ENCODE peak calls at places on chromosomes 16 and 17, in eight cellular contexts. Z is lower leg skin, G is RWPE1, I is coronary artery, A is prostate gland, U is endothelial cell, C is AG09319, R is activated B cell treated with CpG ODN at 0.5 μM for 24 hours. K is an unnamed sample.

GRCh38 chr16:2692251-2692947 is 10.1 kb downstream of the KCTD5 start:
- DNase-seq in I (no peak), U (no peak), Z (no peak), C (no peak), A (no peak), R (no peak), G (no peak), K (no peak)

GRCh38 chr17:13727441-13728171 is 125.9 kb upstream of the HS3ST3A1 start:
- DNase-seq in R (no peak), C (no peak), U (no peak), Z (no peak), A (no peak), G (peak), I (no peak), K (no peak)

GRCh38 chr17:75751676-75752404 is 13.2 kb downstream of the GALK1 start:
- DNase-seq in I (no peak), Z (no peak), G (no peak), U (no peak), A (no peak), R (no peak), C (no peak), K (no peak)

GRCh38 chr17:9880582-9880999 is 24.5 kb downstream of the RCVRN start:
- DNase-seq in A (no peak), Z (peak), U (no peak), R (no peak), C (no peak), G (peak), I (no peak), K (no peak)

GRCh38 chr17:6497496-6498221 is 53.4 kb downstream of the PIMREG start:
- DNase-seq in I (peak), G (no peak), R (no peak), U (no peak), A (no peak), Z (peak), C (no peak), K (no peak)

GRCh38 chr17:61641084-61641483 is 50.1 kb upstream of the NACA2 start:
- DNase-seq in C (no peak), A (no peak), I (no peak), U (no peak), R (no peak), G (no peak), Z (no peak), K (no peak)

GRCh38 chr16:85651822-85652430 is 36.8 kb downstream of the GINS2 start:
- DNase-seq in R (no peak), Z (no peak), U (no peak), C (no peak), A (no peak), G (no peak), I (no peak), K (no peak)

GRCh38 chr17:73718912-73719311 is 74.7 kb upstream of the SDK2 start:
- DNase-seq in G (no peak), Z (no peak), U (no peak), I (no peak), A (no peak), C (no peak), R (no peak), K (no peak)

GRCh38 chr16:30924086-30924714 is 828 bp downstream of the FBXL19 start:
- DNase-seq in Z (no peak), C (no peak), U (peak), I (no peak), A (no peak), G (no peak), R (no peak), K (no peak)

GRCh38 chr17:39244600-39245570 is 19.1 kb upstream of the STAC2 start:
- DNase-seq in G (peak), C (peak), R (peak), A (peak), U (peak), Z (peak), I (no peak), K (peak)

GRCh38 chr17:82134101-82134500 is 36.1 kb upstream of the FASN start:
- DNase-seq in A (peak), I (no peak), C (no peak), G (peak), R (no peak), Z (no peak), U (no peak), K (no peak)

GRCh38 chr16:70738083-70738977 is 52.5 kb upstream of the MTSS2 start:
- DNase-seq in R (no peak), C (peak), U (peak), Z (peak), G (peak), I (no peak), A (peak), K (no peak)

GRCh38 chr17:8788998-8789397 is 10.2 kb downstream of the MFSD6L start:
- DNase-seq in Z (no peak), G (no peak), A (no peak), U (no peak), R (no peak), I (no peak), C (no peak), K (no peak)

GRCh38 chr17:76142044-76143041 is 1.3 kb upstream of the FOXJ1 start:
- DNase-seq in R (no peak), U (no peak), A (no peak), G (no peak), C (no peak), I (no peak), Z (no peak), K (no peak)

GRCh38 chr17:7897773-7898172 is 9.2 kb downstream of the CHD3 start:
- DNase-seq in Z (peak), I (peak), C (no peak), G (peak), A (no peak), U (no peak), R (no peak), K (no peak)

GRCh38 chr17:7438050-7438614 is 1.2 kb upstream of the FGF11 start:
- DNase-seq in R (peak), C (no peak), I (no peak), Z (no peak), A (peak), U (peak), G (no peak), K (no peak)

GRCh38 chr16:82755570-82756282 is 129.0 kb downstream of the CDH13 start:
- DNase-seq in G (no peak), R (no peak), U (no peak), C (no peak), Z (no peak), A (no peak), I (no peak), K (no peak)

GRCh38 chr17:65638221-65638940 is 76.9 kb upstream of the AXIN2 start:
- DNase-seq in I (no peak), C (peak), G (no peak), R (no peak), A (no peak), Z (no peak), U (no peak), K (no peak)

GRCh38 chr17:78935419-78936323 is 10.5 kb upstream of the TIMP2 start:
- DNase-seq in A (no peak), C (peak), R (no peak), G (peak), Z (peak), U (no peak), I (peak), K (peak)

GRCh38 chr17:80034654-80034976 is 1.1 kb downstream of the TBC1D16 start:
- DNase-seq in U (no peak), G (no peak), I (no peak), A (no peak), C (no peak), R (no peak), Z (no peak), K (no peak)

GRCh38 chr17:68591583-68591982 is 9.6 kb downstream of the FAM20A start:
- DNase-seq in I (no peak), G (no peak), U (no peak), R (no peak), Z (no peak), C (no peak), A (no peak), K (no peak)

GRCh38 chr16:50245417-50246298 is 20.7 kb upstream of the ADCY7 start:
- DNase-seq in G (peak), A (no peak), I (no peak), R (peak), U (peak), Z (peak), C (no peak), K (peak)

GRCh38 chr16:85352221-85352620 is 239.9 kb upstream of the CIBAR2 start:
- DNase-seq in Z (no peak), U (no peak), G (no peak), I (no peak), A (no peak), R (no peak), C (no peak), K (no peak)

GRCh38 chr16:4372578-4373355 is 1.1 kb downstream of the VASN start:
- DNase-seq in C (no peak), R (no peak), G (peak), A (no peak), I (no peak), Z (no peak), U (no peak), K (no peak)

GRCh38 chr16:4370151-4370550 is 1.5 kb upstream of the VASN start:
- DNase-seq in Z (no peak), G (no peak), U (no peak), R (no peak), A (no peak), I (no peak), C (no peak), K (no peak)

GRCh38 chr16:4370570-4371480 is 823 bp upstream of the VASN start:
- DNase-seq in U (no peak), C (peak), R (no peak), A (no peak), Z (peak), I (peak), G (no peak), K (no peak)

GRCh38 chr16:4372315-4372577 is 598 bp downstream of the VASN start:
- DNase-seq in R (no peak), A (no peak), U (no peak), G (no peak), Z (no peak), C (no peak), I (no peak), K (no peak)

DNA sequence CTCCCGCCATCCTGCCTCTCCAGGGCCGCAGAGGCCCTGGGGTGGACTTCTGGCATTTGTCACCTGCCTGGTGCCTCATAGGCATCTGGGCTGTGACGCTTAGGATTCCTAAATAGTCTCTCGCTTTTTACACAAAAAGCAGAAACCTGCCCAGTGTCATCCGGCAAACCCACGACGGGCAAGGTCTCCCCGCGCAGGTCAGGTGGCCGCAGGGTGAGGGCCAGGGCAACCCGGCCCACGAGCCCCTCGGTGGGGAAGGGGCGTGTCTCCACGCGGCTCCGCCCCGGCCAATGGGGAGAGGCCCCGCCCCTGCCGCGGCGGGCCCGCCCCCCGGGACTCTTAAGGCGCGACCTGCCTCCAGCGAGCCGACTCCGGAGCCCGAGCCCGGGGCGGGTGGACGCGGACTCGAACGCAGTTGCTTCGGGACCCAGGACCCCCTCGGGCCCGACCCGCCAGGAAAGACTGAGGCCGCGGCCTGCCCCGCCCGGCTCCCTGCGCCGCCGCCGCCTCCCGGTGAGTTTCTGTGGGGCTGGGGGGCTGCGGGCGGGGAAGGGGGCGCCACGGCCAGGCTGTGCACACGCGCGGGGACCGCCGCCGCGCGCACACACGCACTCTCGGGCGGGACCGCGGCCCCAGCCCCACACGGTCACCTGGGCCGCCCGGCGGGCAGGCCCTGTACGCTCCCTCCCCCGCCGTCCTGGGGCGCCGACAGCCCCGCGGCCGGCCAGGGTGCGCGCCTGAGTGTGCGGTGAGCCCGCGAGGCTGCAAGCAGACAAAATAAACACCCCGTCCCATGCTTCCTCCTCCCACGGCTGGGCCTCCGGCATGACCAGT is at the start of gene VASN:
- DNase-seq in A (peak), R (peak), G (peak), U (peak), C (no peak), I (peak), Z (peak), K (peak)
- TF ChIP-seq CTCF in A (no peak), R (no peak), G (no peak), U (no peak), C (no peak), I (no peak), Z (no peak), K (no peak)

DNA sequence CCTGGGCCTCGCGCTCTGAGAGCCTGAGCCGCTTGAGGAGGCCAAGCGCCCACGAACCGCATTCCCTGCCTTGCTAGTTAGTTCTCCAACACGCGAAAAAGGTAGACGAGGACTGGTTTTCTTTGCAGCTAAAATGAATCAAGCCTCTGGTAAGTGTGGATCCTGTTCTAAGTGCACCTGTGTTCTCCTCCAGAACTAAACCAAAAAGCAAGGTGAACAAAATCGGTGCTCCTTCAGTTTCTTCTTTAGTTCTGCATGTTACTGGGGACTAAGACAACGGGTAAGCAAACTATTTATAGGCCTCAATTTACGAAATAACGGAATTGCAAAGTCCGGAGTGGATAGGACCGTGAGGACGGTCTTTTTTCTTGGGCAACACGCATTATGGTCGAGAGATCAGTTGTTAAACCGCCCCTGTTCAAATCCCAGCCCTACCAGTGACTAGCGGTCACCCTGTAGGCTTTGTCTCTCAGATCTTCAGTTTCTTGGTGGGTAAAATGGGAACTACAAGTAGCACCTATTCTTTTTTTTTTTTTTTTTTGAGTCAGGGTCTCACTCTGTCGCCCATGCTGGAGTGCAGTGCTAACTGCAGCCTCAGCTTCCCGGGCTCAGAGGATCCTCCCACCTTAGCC is 993 bp upstream of the ANKRD11 start:
- DNase-seq in A (no peak), C (no peak), I (no peak), R (no peak), G (no peak), U (no peak), Z (no peak), K (no peak)
- TF ChIP-seq CTCF in A (no peak), C (no peak), I (no peak), R (no peak), G (no peak), U (peak), Z (no peak), K (peak)

DNA sequence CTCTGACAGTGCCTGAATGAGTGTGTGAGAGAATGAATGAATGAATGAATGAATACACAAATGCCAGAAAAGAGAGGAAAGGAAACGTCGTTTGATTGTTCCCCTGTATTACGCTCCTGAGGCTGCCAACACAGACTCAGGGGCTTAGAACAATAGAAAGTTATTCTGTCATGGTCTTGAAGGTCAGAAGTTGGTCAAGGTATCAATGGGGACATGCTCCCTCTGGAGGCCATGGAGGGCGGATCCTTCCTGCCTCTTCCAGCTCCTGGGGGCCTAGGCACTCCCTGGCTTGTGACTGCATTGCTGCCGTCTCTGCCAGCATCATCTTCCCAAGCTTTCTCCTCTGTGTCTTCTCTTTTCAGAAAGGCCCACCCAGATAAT is 1.5 kb upstream of the SLC38A8 start:
- DNase-seq in C (peak), R (no peak), A (no peak), U (peak), I (no peak), Z (no peak), G (no peak), K (no peak)
- TF ChIP-seq CTCF in C (peak), R (no peak), A (no peak), U (peak), I (no peak), Z (no peak), G (no peak), K (no peak)

GRCh38 chr17:15090533-15090932 is 174.6 kb downstream of the PMP22 start:
- DNase-seq in R (no peak), G (no peak), C (no peak), I (no peak), A (no peak), Z (no peak), U (no peak), K (no peak)

GRCh38 chr17:15091825-15092224 is 173.3 kb downstream of the PMP22 start:
- DNase-seq in Z (no peak), A (no peak), I (no peak), R (no peak), U (no peak), C (no peak), G (peak), K (no peak)

GRCh38 chr17:15092762-15093161 is 172.4 kb downstream of the PMP22 start:
- DNase-seq in C (no peak), I (no peak), G (peak), Z (no peak), U (no peak), R (no peak), A (no peak), K (no peak)

GRCh38 chr17:15096511-15096910 is 168.6 kb downstream of the PMP22 start:
- DNase-seq in C (no peak), A (no peak), R (no peak), Z (no peak), G (no peak), I (no peak), U (no peak), K (no peak)

DNA sequence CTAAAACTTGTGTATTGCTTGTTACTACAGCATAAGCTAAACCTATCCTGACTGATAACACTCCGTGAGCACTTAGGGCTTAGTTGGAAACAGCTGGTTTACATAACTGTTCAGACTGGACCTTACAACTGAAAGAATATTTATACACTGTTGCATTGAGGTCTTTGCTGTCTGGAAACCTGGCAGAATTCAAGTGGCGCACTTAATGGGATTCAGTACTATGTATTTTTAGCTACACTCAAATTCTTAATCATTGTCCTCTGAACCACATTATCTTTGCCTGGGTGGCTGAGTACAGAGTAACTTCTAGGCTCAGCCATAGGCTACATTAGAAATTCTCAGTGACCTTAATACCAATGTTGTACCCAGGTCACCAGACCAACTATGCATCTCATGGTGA is 172.9 kb downstream of the PMP22 start:
- DNase-seq in A (no peak), R (no peak), C (no peak), I (no peak), G (no peak), Z (no peak), U (no peak), K (no peak)
- TF ChIP-seq CTCF in A (no peak), R (no peak), C (no peak), I (no peak), G (no peak), Z (no peak), U (no peak), K (no peak)

DNA sequence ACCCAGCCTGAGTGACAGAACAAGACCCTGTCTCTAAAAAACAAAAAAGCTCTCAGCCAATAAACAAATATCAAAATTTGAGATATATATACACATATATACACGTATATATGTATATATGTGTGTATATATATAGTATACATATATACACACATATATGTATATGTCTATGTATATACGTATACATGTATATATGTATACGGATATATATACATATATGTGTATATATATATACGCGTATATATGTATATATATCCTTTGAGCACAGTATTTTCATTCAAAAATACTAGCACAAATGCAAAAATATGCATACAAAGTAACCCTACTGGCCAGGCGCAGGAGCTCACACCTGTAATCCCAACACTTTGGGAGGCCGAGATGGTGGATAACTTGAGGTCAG is 13.0 kb downstream of the MTMR4 start:
- DNase-seq in I (no peak), Z (no peak), R (no peak), A (no peak), U (no peak), G (no peak), C (no peak), K (no peak)
- TF ChIP-seq CTCF in I (no peak), Z (no peak), R (no peak), A (no peak), U (no peak), G (no peak), C (no peak), K (no peak)

DNA sequence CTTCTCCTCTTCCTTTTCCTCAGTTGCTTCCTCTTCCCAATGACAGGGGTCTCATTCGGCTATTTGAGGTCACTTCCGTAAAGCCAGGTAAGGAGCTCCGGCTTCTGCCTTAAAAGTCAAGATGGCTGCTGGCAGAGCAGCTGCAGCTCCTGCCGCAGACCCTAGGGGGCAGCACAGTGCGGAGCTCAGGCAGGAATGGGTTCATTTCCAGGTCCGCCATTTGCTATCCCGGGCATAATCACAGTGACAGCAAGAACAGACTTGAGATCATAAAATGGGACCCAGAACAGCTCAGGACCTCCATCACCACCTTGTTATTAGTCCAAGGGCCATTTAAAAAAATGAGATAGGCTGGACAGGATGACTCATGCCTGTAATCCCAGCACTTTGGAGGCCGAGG is 199.5 kb downstream of the ZNF18 start:
- DNase-seq in C (no peak), A (no peak), U (no peak), G (no peak), Z (no peak), R (no peak), I (no peak), K (no peak)
- TF ChIP-seq CTCF in C (no peak), A (no peak), U (no peak), G (no peak), Z (no peak), R (no peak), I (no peak), K (peak)

GRCh38 chr17:53516643-53517042 is 306.1 kb upstream of the KIF2B start:
- DNase-seq in I (no peak), G (no peak), Z (no peak), R (no peak), C (no peak), U (no peak), A (no peak), K (no peak)
- TF ChIP-seq CTCF in I (no peak), G (no peak), Z (no peak), R (no peak), C (no peak), U (no peak), A (no peak), K (no peak)

K was measured in mesothelial cell of epicardium.